ENCODE peak calls at places on chromosome 21, in six cellular contexts. K is T-helper 2 cell, Q is sciatic nerve, Y is lung, I is tibial nerve, N is B cell. X is an unnamed sample.

GRCh38 chr21:34126269-34126668 is 52.9 kb downstream of the MRPS6 start:
- DNase-seq in K (peak; percentile 68), Q (no peak), Y (no peak), I (no peak), N (no peak), X (peak; percentile 65)

GRCh38 chr21:31293986-31294385 is 50.1 kb downstream of the TIAM1 start:
- DNase-seq in K (peak; percentile 8), Q (no peak), Y (no peak), I (no peak), N (no peak), X (peak; percentile 92)

GRCh38 chr21:29529139-29529538 is 230.4 kb downstream of the BACH1 start:
- DNase-seq in K (no peak), Q (no peak), Y (no peak), I (no peak), N (no peak), X (no peak)

GRCh38 chr21:45224189-45224938 is 63.3 kb downstream of the POFUT2 start:
- DNase-seq in K (peak; percentile 81), Q (no peak), Y (no peak), I (no peak), N (no peak), X (no peak)

GRCh38 chr21:45049725-45050359 is 24.5 kb upstream of the ADARB1 start:
- DNase-seq in K (no peak), Q (peak; percentile 46), Y (no peak), I (no peak), N (no peak), X (peak; percentile 45)

GRCh38 chr21:45158491-45159423 is 84.4 kb downstream of the ADARB1 start:
- DNase-seq in K (no peak), Q (no peak), Y (peak; percentile 9), I (no peak), N (no peak), X (no peak)

GRCh38 chr21:44057960-44058651 is 46.0 kb downstream of the TRAPPC10 start:
- DNase-seq in K (peak; percentile 68), Q (no peak), Y (no peak), I (no peak), N (no peak), X (no peak)

GRCh38 chr21:34881894-34882371 is 167.2 kb downstream of the RUNX1 start:
- DNase-seq in K (no peak), Q (no peak), Y (no peak), I (no peak), N (no peak), X (peak; percentile 86)

GRCh38 chr21:33643658-33644311 is 1.5 kb downstream of the ITSN1 start:
- DNase-seq in K (peak; percentile 6), Q (no peak), Y (no peak), I (no peak), N (no peak), X (peak; percentile 44)

GRCh38 chr21:41470054-41470453 is 37.9 kb downstream of the TMPRSS2 start:
- DNase-seq in K (no peak), Q (no peak), Y (no peak), I (no peak), N (no peak), X (no peak)

GRCh38 chr21:14979264-14979663 is 85.5 kb downstream of the NRIP1 start:
- DNase-seq in K (no peak), Q (no peak), Y (no peak), I (no peak), N (no peak), X (no peak)

GRCh38 chr21:16358021-16358420 is 628.2 kb downstream of the USP25 start:
- DNase-seq in K (no peak), Q (no peak), Y (no peak), I (no peak), N (no peak), X (no peak)

GRCh38 chr21:44331650-44332306 is 7.4 kb downstream of the CFAP410 start:
- DNase-seq in K (no peak), Q (no peak), Y (no peak), I (no peak), N (no peak), X (peak; percentile 47)

GRCh38 chr21:46120301-46121285 is 22.7 kb downstream of the COL6A2 start:
- DNase-seq in K (no peak), Q (peak; percentile 56), Y (no peak), I (no peak), N (peak; percentile 9), X (no peak)

GRCh38 chr21:32940079-32941014 is 85.4 kb upstream of the OLIG2 start:
- DNase-seq in K (peak; percentile 68), Q (no peak), Y (peak; percentile 46), I (peak; percentile 13), N (no peak), X (peak; percentile 65)

GRCh38 chr21:45541221-45542039 is 810 bp downstream of the SLC19A1 start:
- DNase-seq in K (peak; percentile 86), Q (peak; percentile 87), Y (peak; percentile 75), I (peak; percentile 57), N (peak; percentile 53), X (peak; percentile 74)

GRCh38 chr21:25115021-25115420 is 492.3 kb downstream of the MRPL39 start:
- DNase-seq in K (no peak), Q (no peak), Y (no peak), I (no peak), N (no peak), X (no peak)

GRCh38 chr21:28336299-28336698 is 656.4 kb downstream of the LTN1 start:
- DNase-seq in K (peak; percentile 0), Q (no peak), Y (no peak), I (no peak), N (no peak), X (peak; percentile 87)

GRCh38 chr21:41142051-41142795 is 25.7 kb upstream of the BACE2 start:
- DNase-seq in K (no peak), Q (no peak), Y (peak; percentile 49), I (peak; percentile 38), N (no peak), X (peak; percentile 90)

GRCh38 chr21:42691901-42692559 is 38.6 kb downstream of the PDE9A start:
- DNase-seq in K (no peak), Q (no peak), Y (no peak), I (no peak), N (no peak), X (no peak)

GRCh38 chr21:46247699-46248460 is 19.3 kb upstream of the LSS start:
- DNase-seq in K (no peak), Q (no peak), Y (no peak), I (no peak), N (no peak), X (no peak)

X was measured in GM23248.